ENCODE peak calls at places on chromosomes 3 and 15, in seven cellular contexts. One of them, this sample, is unnamed.

GRCh38 chr15:91857772-91858171 is 4.3 kb downstream of the SLCO3A1 start:
- DNase-seq in D341Med: no peak
- DNase-seq in RWPE1: no peak
- DNase-seq in RPMI7951: no peak
- DNase-seq in DMS153: no peak
- DNase-seq in occipital lobe: no peak
- DNase-seq in RPMI8226: peak
- DNase-seq in this sample: peak

GRCh38 chr3:10289785-10290355 is 2.9 kb downstream of the GHRL start:
- DNase-seq in DMS153: no peak
- DNase-seq in occipital lobe: no peak
- DNase-seq in RWPE1: no peak
- DNase-seq in RPMI8226: no peak
- DNase-seq in RPMI7951: no peak
- DNase-seq in D341Med: no peak
- DNase-seq in this sample: no peak

GRCh38 chr15:25056484-25057429 is 102.0 kb downstream of the SNRPN start:
- DNase-seq in RPMI8226: no peak
- DNase-seq in D341Med: peak
- DNase-seq in RWPE1: no peak
- DNase-seq in DMS153: no peak
- DNase-seq in RPMI7951: no peak
- DNase-seq in occipital lobe: no peak
- DNase-seq in this sample: no peak

GRCh38 chr3:194971965-194972364 is 286.3 kb downstream of the FAM43A start:
- DNase-seq in occipital lobe: no peak
- DNase-seq in DMS153: no peak
- DNase-seq in RPMI7951: no peak
- DNase-seq in D341Med: no peak
- DNase-seq in RWPE1: no peak
- DNase-seq in RPMI8226: no peak
- DNase-seq in this sample: no peak

GRCh38 chr15:43939070-43939469 is 112.3 kb downstream of the WDR76 start:
- DNase-seq in occipital lobe: no peak
- DNase-seq in RPMI8226: peak
- DNase-seq in RWPE1: peak
- DNase-seq in D341Med: peak
- DNase-seq in DMS153: no peak
- DNase-seq in RPMI7951: peak
- DNase-seq in this sample: no peak

GRCh38 chr15:37289109-37289765 is 188.9 kb upstream of the MEIS2 start:
- DNase-seq in occipital lobe: no peak
- DNase-seq in RWPE1: no peak
- DNase-seq in RPMI8226: no peak
- DNase-seq in D341Med: no peak
- DNase-seq in RPMI7951: peak
- DNase-seq in DMS153: no peak
- DNase-seq in this sample: no peak

GRCh38 chr3:52495777-52496602 is 852 bp downstream of the STAB1 start:
- DNase-seq in DMS153: no peak
- DNase-seq in D341Med: no peak
- DNase-seq in RWPE1: no peak
- DNase-seq in occipital lobe: no peak
- DNase-seq in RPMI8226: no peak
- DNase-seq in RPMI7951: peak
- DNase-seq in this sample: no peak

GRCh38 chr3:191774485-191774884 is 313.5 kb downstream of the PYDC2 start:
- DNase-seq in D341Med: peak
- DNase-seq in RWPE1: peak
- DNase-seq in DMS153: no peak
- DNase-seq in RPMI7951: peak
- DNase-seq in occipital lobe: no peak
- DNase-seq in RPMI8226: no peak
- DNase-seq in this sample: no peak

GRCh38 chr3:125105116-125105515 is 49.3 kb upstream of the HEG1 start:
- DNase-seq in DMS153: no peak
- DNase-seq in RWPE1: no peak
- DNase-seq in D341Med: no peak
- DNase-seq in RPMI8226: no peak
- DNase-seq in occipital lobe: no peak
- DNase-seq in RPMI7951: no peak
- DNase-seq in this sample: no peak

GRCh38 chr3:129613205-129613740 is 6.8 kb upstream of the PLXND1 start:
- DNase-seq in occipital lobe: no peak
- DNase-seq in DMS153: no peak
- DNase-seq in RPMI8226: no peak
- DNase-seq in RPMI7951: no peak
- DNase-seq in RWPE1: no peak
- DNase-seq in D341Med: no peak
- DNase-seq in this sample: no peak

GRCh38 chr3:37693791-37694194 is 167.9 kb upstream of the CTDSPL start:
- DNase-seq in RWPE1: no peak
- DNase-seq in occipital lobe: no peak
- DNase-seq in RPMI8226: no peak
- DNase-seq in D341Med: no peak
- DNase-seq in RPMI7951: peak
- DNase-seq in DMS153: no peak
- DNase-seq in this sample: no peak

GRCh38 chr3:167978071-167978470 is 117.7 kb downstream of the GOLIM4 start:
- DNase-seq in DMS153: peak
- DNase-seq in RPMI8226: peak
- DNase-seq in D341Med: no peak
- DNase-seq in RWPE1: no peak
- DNase-seq in RPMI7951: peak
- DNase-seq in occipital lobe: no peak
- DNase-seq in this sample: no peak